ENCODE peak calls at places on chromosomes 11 and 22, in four cellular contexts. F is skeletal muscle cell, H is HT-29, Y is GM04504. L is an unnamed sample.

GRCh38 chr11:114180301-114181055 is 115.7 kb upstream of the NNMT start:
- DNase-seq in F (no peak), H (peak), Y (no peak), L (peak)

GRCh38 chr22:37371491-37371890 is 55.8 kb downstream of the ELFN2 start:
- DNase-seq in F (no peak), H (no peak), Y (no peak), L (no peak)

GRCh38 chr11:94132152-94132558 is 3.5 kb downstream of the PANX1 start:
- DNase-seq in F (peak), H (no peak), Y (peak), L (no peak)

GRCh38 chr11:10727259-10727851 is 23.7 kb upstream of the CTR9 start:
- DNase-seq in F (no peak), H (no peak), Y (peak), L (peak)

GRCh38 chr11:35917676-35918075 is 26.2 kb upstream of the LDLRAD3 start:
- DNase-seq in F (no peak), H (no peak), Y (no peak), L (no peak)

GRCh38 chr22:24200616-24201212 is 19.4 kb downstream of the SUSD2 start:
- DNase-seq in F (no peak), H (no peak), Y (no peak), L (no peak)

GRCh38 chr11:4385978-4386740 is 7.3 kb downstream of the TRIM21 start:
- DNase-seq in F (no peak), H (no peak), Y (no peak), L (no peak)

GRCh38 chr11:103035656-103036434 is 56.1 kb downstream of the DCUN1D5 start:
- DNase-seq in F (peak), H (peak), Y (peak), L (peak)

GRCh38 chr11:93219440-93219839 is 21.6 kb upstream of the SLC36A4 start:
- DNase-seq in F (no peak), H (no peak), Y (no peak), L (no peak)

GRCh38 chr11:103870821-103871309 is 165.6 kb upstream of the DDI1 start:
- DNase-seq in F (peak), H (no peak), Y (no peak), L (no peak)

GRCh38 chr11:57349491-57350274 is 11.5 kb downstream of the P2RX3 start:
- DNase-seq in F (no peak), H (peak), Y (no peak), L (peak)

GRCh38 chr11:119380160-119380815 is 1.2 kb downstream of the USP2 start:
- DNase-seq in F (no peak), H (no peak), Y (no peak), L (no peak)

GRCh38 chr11:17655682-17656081 is 63.7 kb upstream of the MYOD1 start:
- DNase-seq in F (no peak), H (no peak), Y (no peak), L (no peak)

GRCh38 chr11:69541501-69542313 is 60.2 kb downstream of the LINC01488 start:
- DNase-seq in F (no peak), H (no peak), Y (peak), L (no peak)

GRCh38 chr22:29353286-29353685 is 35.1 kb downstream of the AP1B1 start:
- DNase-seq in F (no peak), H (no peak), Y (no peak), L (no peak)

GRCh38 chr11:66369073-66369894 is 2.3 kb downstream of the SLC29A2 start:
- DNase-seq in F (no peak), H (no peak), Y (no peak), L (no peak)

GRCh38 chr11:130314184-130314748 is 451 bp downstream of the ZBTB44 start:
- DNase-seq in F (no peak), H (peak), Y (peak), L (no peak)

GRCh38 chr11:5679811-5680210 is 5.1 kb downstream of the TRIM5 start:
- DNase-seq in F (no peak), H (no peak), Y (no peak), L (no peak)

L was measured in LoVo.